ENCODE peak calls at places on chromosomes 13 and 19, in four cellular contexts. T is uterus, N is breast epithelium, R is NT2/D1. B is an unnamed sample. For H3K36me3, the result is how much of the 10 kb centered on the place peaks cover.

GRCh38 chr13:40682449-40683240 is 16.2 kb upstream of the FOXO1 start:
- DNase-seq in T (no peak), N (no peak), R (no peak), B (no peak)

GRCh38 chr13:94332360-94333040 is 147.0 kb downstream of the DCT start:
- DNase-seq in T (no peak), N (no peak), R (no peak), B (no peak)

GRCh38 chr19:42191855-42192254 is 25.6 kb downstream of the DEDD2 start:
- DNase-seq in T (no peak), N (no peak), R (no peak), B (no peak)

GRCh38 chr19:49664171-49665070 is 1.2 kb downstream of the IRF3 start:
- DNase-seq in T (peak), N (peak), R (no peak), B (peak)

GRCh38 chr13:100213576-100213975 is 124.7 kb downstream of the PCCA start:
- DNase-seq in T (no peak), N (no peak), R (no peak), B (no peak)

GRCh38 chr19:3708207-3708931 is at the start of gene TJP3:
- DNase-seq in T (no peak), N (peak), R (no peak), B (no peak)

GRCh38 chr19:35247526-35248309 is 1.1 kb upstream of the LSR start:
- DNase-seq in T (no peak), N (peak), R (peak), B (peak)

GRCh38 chr13:27354379-27354778 is 70.0 kb upstream of the GTF3A start:
- DNase-seq in T (no peak), N (no peak), R (no peak), B (no peak)

GRCh38 chr13:107361666-107362065 is 793.7 kb upstream of the ARGLU1 start:
- DNase-seq in T (no peak), N (no peak), R (no peak), B (no peak)

GRCh38 chr19:5968431-5969373 is 9.2 kb downstream of the RANBP3 start:
- DNase-seq in T (no peak), N (no peak), R (no peak), B (no peak)

GRCh38 chr19:42113641-42114348 is 18.5 kb downstream of the POU2F2 start:
- DNase-seq in T (no peak), N (no peak), R (peak), B (no peak)

GRCh38 chr13:98370806-98371553 is 193.9 kb upstream of the RNF113B start:
- DNase-seq in T (peak), N (no peak), R (no peak), B (peak)

GRCh38 chr19:33382006-33382405 is 8.5 kb downstream of the CEBPG start:
- DNase-seq in T (no peak), N (no peak), R (no peak), B (no peak)
- H3K36me3 ChIP-seq in T (under half), N (under half), R (under half), B (under half)

GRCh38 chr19:44984005-44984404 is 17.3 kb upstream of the RELB start:
- DNase-seq in T (no peak), N (no peak), R (no peak), B (no peak)
- H3K36me3 ChIP-seq in T (under half), N (under half), R (half or more), B (half or more)

GRCh38 chr19:10001899-10002298 is 8.4 kb downstream of the COL5A3 start:
- DNase-seq in T (no peak), N (no peak), R (no peak), B (peak)
- H3K36me3 ChIP-seq in T (under half), N (under half), R (under half), B (under half)

GRCh38 chr13:113520571-113520970 is 30.1 kb upstream of the DCUN1D2 start:
- DNase-seq in T (no peak), N (no peak), R (no peak), B (no peak)
- H3K36me3 ChIP-seq in T (under half), N (under half), R (half or more), B (half or more)

GRCh38 chr19:1250374-1251232 is 2.2 kb downstream of the MIDN start:
- DNase-seq in T (peak), N (no peak), R (peak), B (peak)
- H3K36me3 ChIP-seq in T (under half), N (under half), R (under half), B (under half)

GRCh38 chr19:39833160-39833463 is 850 bp downstream of the DYRK1B start:
- DNase-seq in T (no peak), N (no peak), R (no peak), B (no peak)
- H3K36me3 ChIP-seq in T (under half), N (under half), R (half or more), B (half or more)

DNA sequence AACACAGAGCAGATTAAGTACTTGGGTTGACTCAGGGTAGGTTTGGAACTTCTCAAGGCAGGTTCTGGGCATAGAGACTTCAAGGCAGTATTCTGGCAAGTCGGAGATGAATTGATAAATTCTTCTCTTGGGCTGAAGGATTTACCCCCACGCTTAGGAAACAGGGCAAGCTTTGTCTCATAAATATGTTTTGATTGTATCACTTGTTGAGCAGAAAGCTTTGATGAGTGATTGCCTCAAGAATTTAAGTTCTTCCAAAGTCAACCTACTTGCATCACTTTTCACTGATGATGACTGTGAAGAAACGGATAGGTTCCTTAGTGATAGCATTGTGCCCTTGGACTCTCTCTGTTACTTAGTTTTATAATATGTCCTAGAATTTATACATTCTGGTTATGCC is 258.6 kb upstream of the DACH1 start:
- DNase-seq in T (no peak), N (no peak), R (no peak), B (no peak)
- H3K36me3 ChIP-seq in T (under half), N (under half), R (under half), B (under half)

B was measured in heart left ventricle.